ENCODE peak calls at places on chromosomes 2 and 18, in ten cellular contexts. H is left lung, G is lower lobe of right lung, X is pancreas, M is astrocyte, L is right lobe of liver, Y is heart right ventricle, C is Peyer's patch, P is heart left ventricle, I is ovary. O is an unnamed sample. For H3K4me1, the result is how much of the 10 kb centered on the place peaks cover.

GRCh38 chr2:29012211-29012681 is 31.1 kb downstream of the TOGARAM2 start:
- DNase-seq in H (no peak), G (peak), X (peak), M (no peak), L (no peak), Y (peak), C (no peak), P (peak), I (peak), O (peak)

GRCh38 chr18:63907649-63908048 is at the start of gene SERPINB10:
- DNase-seq in H (no peak), G (no peak), X (no peak), M (no peak), L (no peak), Y (no peak), C (no peak), P (no peak), I (no peak), O (no peak)

GRCh38 chr2:163465440-163465839 is 270.4 kb downstream of the FIGN start:
- DNase-seq in H (no peak), G (no peak), X (no peak), M (no peak), L (no peak), Y (no peak), C (no peak), P (no peak), I (no peak), O (no peak)

GRCh38 chr2:228657807-228658402 is 476.4 kb upstream of the SPHKAP start:
- DNase-seq in H (no peak), G (no peak), X (no peak), M (peak), L (no peak), Y (no peak), C (no peak), P (no peak), I (no peak), O (no peak)

GRCh38 chr18:55232506-55232905 is 273.2 kb upstream of the CCDC68 start:
- DNase-seq in H (no peak), G (no peak), X (no peak), M (no peak), L (no peak), Y (no peak), C (no peak), P (no peak), I (no peak), O (no peak)

GRCh38 chr2:223008936-223009335 is 43.1 kb upstream of the KCNE4 start:
- DNase-seq in H (no peak), G (no peak), X (no peak), M (no peak), L (no peak), Y (no peak), C (no peak), P (no peak), I (no peak), O (no peak)

GRCh38 chr18:907171-907879 is 2.7 kb downstream of the ADCYAP1 start:
- DNase-seq in H (peak), G (peak), X (peak), M (no peak), L (no peak), Y (no peak), C (peak), P (no peak), I (no peak), O (no peak)

GRCh38 chr2:100137877-100138570 is 4.4 kb downstream of the AFF3 start:
- DNase-seq in H (no peak), G (no peak), X (no peak), M (no peak), L (no peak), Y (no peak), C (no peak), P (no peak), I (no peak), O (no peak)

GRCh38 chr2:149200109-149200520 is 130.3 kb upstream of the LYPD6 start:
- DNase-seq in H (no peak), G (no peak), X (no peak), M (peak), L (no peak), Y (no peak), C (no peak), P (no peak), I (no peak), O (no peak)

GRCh38 chr2:78351208-78351607 is 674.3 kb upstream of the REG3G start:
- DNase-seq in H (no peak), G (no peak), X (no peak), M (no peak), L (no peak), Y (no peak), C (no peak), P (no peak), I (no peak), O (no peak)

DNA sequence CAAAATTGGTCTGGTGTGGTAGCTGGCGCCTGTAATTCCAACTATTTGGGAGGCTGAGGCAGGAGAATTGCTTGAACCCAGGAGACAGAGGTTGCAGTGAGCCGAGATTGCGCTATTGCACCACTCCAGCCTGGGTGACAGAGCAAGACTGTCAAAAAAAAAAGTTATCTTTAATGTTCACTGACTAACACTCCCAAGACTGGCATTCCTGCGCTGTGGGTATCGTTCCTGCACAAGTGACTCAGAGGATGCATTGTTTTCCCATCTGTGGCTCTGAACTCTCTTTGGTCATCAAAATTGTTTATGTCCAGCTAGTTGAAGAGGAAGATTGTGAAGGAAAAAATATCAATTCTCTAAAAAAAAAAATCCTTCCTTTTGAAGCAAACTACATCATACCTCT is 539.0 kb downstream of the SOX11 start:
- DNase-seq in H (no peak), G (no peak), X (no peak), M (peak), L (no peak), Y (no peak), C (no peak), P (no peak), I (no peak), O (no peak)
- H3K27ac ChIP-seq in H (no peak), G (no peak), X (no peak), M (no peak), L (no peak), Y (no peak), C (no peak), P (no peak), I (no peak), O (no peak)

GRCh38 chr2:236574000-236574399 is 4.4 kb downstream of the ACKR3 start:
- DNase-seq in H (no peak), G (no peak), X (no peak), M (no peak), L (no peak), Y (no peak), C (no peak), P (no peak), I (no peak), O (no peak)
- H3K4me1 ChIP-seq in H (under half), G (under half), X (under half), M (under half), L (under half), Y (under half), C (under half), P (under half), I (under half), O (under half)

GRCh38 chr2:215290980-215291599 is 20.8 kb upstream of the ATIC start:
- DNase-seq in H (no peak), G (no peak), X (no peak), M (no peak), L (no peak), Y (no peak), C (no peak), P (no peak), I (no peak), O (no peak)
- H3K27ac ChIP-seq in H (no peak), G (no peak), X (no peak), M (no peak), L (no peak), Y (no peak), C (no peak), P (no peak), I (no peak), O (no peak)

GRCh38 chr18:36771246-36771645 is 57.6 kb downstream of the TPGS2 start:
- DNase-seq in H (no peak), G (no peak), X (no peak), M (no peak), L (no peak), Y (no peak), C (no peak), P (no peak), I (no peak), O (no peak)

GRCh38 chr18:36770315-36770946 is 58.4 kb downstream of the TPGS2 start:
- DNase-seq in H (no peak), G (no peak), X (no peak), M (no peak), L (no peak), Y (no peak), C (no peak), P (no peak), I (no peak), O (no peak)

GRCh38 chr18:36769611-36770314 is 59.0 kb downstream of the TPGS2 start:
- DNase-seq in H (no peak), G (peak), X (peak), M (no peak), L (no peak), Y (no peak), C (no peak), P (no peak), I (no peak), O (no peak)

GRCh38 chr18:36769172-36769571 is 59.6 kb downstream of the TPGS2 start:
- DNase-seq in H (no peak), G (no peak), X (no peak), M (peak), L (no peak), Y (no peak), C (no peak), P (no peak), I (no peak), O (no peak)

GRCh38 chr18:36766836-36767235 is 62.0 kb downstream of the TPGS2 start:
- DNase-seq in H (no peak), G (no peak), X (no peak), M (no peak), L (no peak), Y (no peak), C (no peak), P (no peak), I (no peak), O (no peak)
- H3K4me1 ChIP-seq in H (under half), G (under half), X (under half), M (under half), L (under half), Y (under half), C (under half), P (under half), I (under half), O (under half)

GRCh38 chr2:44778671-44779476 is 162.6 kb upstream of the SIX3 start:
- DNase-seq in H (no peak), G (no peak), X (no peak), M (no peak), L (no peak), Y (no peak), C (no peak), P (no peak), I (no peak), O (no peak)

GRCh38 chr2:44777542-44777941 is 164.0 kb upstream of the SIX3 start:
- DNase-seq in H (no peak), G (no peak), X (no peak), M (no peak), L (no peak), Y (peak), C (no peak), P (no peak), I (no peak), O (no peak)

GRCh38 chr2:44779793-44780192 is 161.7 kb upstream of the SIX3 start:
- DNase-seq in H (no peak), G (no peak), X (no peak), M (no peak), L (no peak), Y (no peak), C (no peak), P (no peak), I (no peak), O (no peak)

GRCh38 chr2:44776924-44777480 is 164.5 kb upstream of the SIX3 start:
- DNase-seq in H (no peak), G (no peak), X (no peak), M (no peak), L (no peak), Y (no peak), C (no peak), P (no peak), I (no peak), O (no peak)

GRCh38 chr2:44778221-44778654 is 163.3 kb upstream of the SIX3 start:
- DNase-seq in H (no peak), G (no peak), X (no peak), M (no peak), L (no peak), Y (no peak), C (no peak), P (no peak), I (no peak), O (no peak)
- H3K27ac ChIP-seq in H (no peak), G (no peak), X (no peak), M (no peak), L (no peak), Y (no peak), C (peak), P (no peak), I (no peak), O (no peak)

O was measured in effector memory CD4-positive, alpha-beta T cell.